ENCODE peak calls at places on chromosomes 13 and 19, in five cellular contexts. C, S, M, H and A are unnamed samples.

GRCh38 chr19:29526730-29527499 is 1.1 kb downstream of the VSTM2B start:
- DNase-seq in C (no peak), S (no peak), M (peak), H (no peak), A (no peak)

GRCh38 chr13:36193151-36193855 is 21.1 kb downstream of the SOHLH2 start:
- DNase-seq in C (no peak), S (no peak), M (no peak), H (no peak), A (no peak)

GRCh38 chr13:25149670-25150069 is 22.4 kb downstream of the AMER2 start:
- DNase-seq in C (no peak), S (no peak), M (no peak), H (no peak), A (no peak)

GRCh38 chr19:45175663-45176345 is 2.2 kb downstream of the TRAPPC6A start:
- DNase-seq in C (no peak), S (no peak), M (no peak), H (no peak), A (no peak)

GRCh38 chr13:21685485-21686064 is 14.7 kb downstream of the FGF9 start:
- DNase-seq in C (no peak), S (no peak), M (no peak), H (no peak), A (no peak)

GRCh38 chr13:40508112-40508511 is 158.3 kb downstream of the FOXO1 start:
- DNase-seq in C (no peak), S (no peak), M (peak), H (peak), A (no peak)

GRCh38 chr13:85508683-85509329 is 290.4 kb downstream of the SLITRK6 start:
- DNase-seq in C (no peak), S (no peak), M (peak), H (no peak), A (no peak)

GRCh38 chr13:111398715-111399299 is 78.4 kb downstream of the TEX29 start:
- DNase-seq in C (no peak), S (peak), M (no peak), H (no peak), A (no peak)

GRCh38 chr13:100532090-100532766 is 56.4 kb downstream of the GGACT start:
- DNase-seq in C (no peak), S (no peak), M (no peak), H (no peak), A (no peak)

GRCh38 chr19:52896431-52897148 is 845 bp downstream of the ZNF320 start:
- DNase-seq in C (peak), S (peak), M (no peak), H (no peak), A (peak)

GRCh38 chr19:722553-723101 is 13.9 kb downstream of the PALM start:
- DNase-seq in C (no peak), S (peak), M (no peak), H (no peak), A (no peak)

GRCh38 chr13:30766957-30767603 is 31.7 kb downstream of the ALOX5AP start:
- DNase-seq in C (peak), S (no peak), M (no peak), H (peak), A (no peak)

GRCh38 chr19:40247735-40248262 is 21.3 kb upstream of the CCNP start:
- DNase-seq in C (no peak), S (no peak), M (no peak), H (no peak), A (no peak)

GRCh38 chr13:37058801-37059135 is 720 bp downstream of the SUPT20H start:
- DNase-seq in C (peak), S (no peak), M (no peak), H (no peak), A (no peak)

GRCh38 chr19:46861691-46862503 is 1.1 kb downstream of the ARHGAP35 start:
- DNase-seq in C (peak), S (peak), M (no peak), H (peak), A (no peak)

DNA sequence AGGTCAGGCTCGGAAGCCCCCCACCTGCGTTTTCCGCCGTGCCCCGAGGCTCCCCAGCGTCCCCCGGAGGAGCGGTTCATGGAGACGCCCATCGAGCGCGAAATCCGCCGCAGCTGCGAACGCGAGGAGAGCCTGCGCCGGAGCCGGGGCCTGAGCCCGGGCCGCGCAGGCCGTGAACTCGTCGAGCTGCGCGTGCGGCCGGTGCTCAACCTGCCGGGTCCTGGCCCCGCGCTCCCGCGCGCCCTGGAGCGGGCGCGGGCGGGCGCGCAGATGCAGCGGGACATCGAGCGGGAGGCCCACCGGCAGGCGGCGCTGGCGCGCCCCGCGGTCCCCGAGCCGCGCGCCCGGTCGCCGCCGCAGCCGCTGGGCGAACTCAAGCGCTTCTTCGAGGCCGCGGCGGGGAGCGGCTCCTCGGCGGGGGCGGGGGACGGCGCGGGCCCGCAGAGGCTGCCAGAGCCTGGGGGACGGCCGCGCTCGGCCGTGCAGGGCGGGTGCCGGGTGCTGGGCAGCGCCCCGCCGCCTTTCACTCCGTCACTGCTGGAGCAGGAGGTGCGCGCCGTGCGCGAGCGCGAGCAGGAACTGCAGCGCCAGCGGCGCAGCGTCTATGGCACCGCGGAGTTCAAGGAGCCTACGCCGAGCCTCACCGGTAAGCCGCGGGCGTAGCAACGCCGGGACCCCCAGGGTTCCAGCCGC is 792 bp downstream of the MISP3 start:
- DNase-seq in C (peak), S (peak), M (peak), H (peak), A (peak)
- H3K27ac ChIP-seq in C (peak), S (peak), M (peak), H (peak), A (peak)

GRCh38 chr19:32037998-32038732 is 307.2 kb upstream of the ZNF507 start:
- DNase-seq in C (no peak), S (no peak), M (no peak), H (no peak), A (no peak)
- H3K4me3 ChIP-seq in C (no peak), S (no peak), M (no peak), H (no peak), A (no peak)

DNA sequence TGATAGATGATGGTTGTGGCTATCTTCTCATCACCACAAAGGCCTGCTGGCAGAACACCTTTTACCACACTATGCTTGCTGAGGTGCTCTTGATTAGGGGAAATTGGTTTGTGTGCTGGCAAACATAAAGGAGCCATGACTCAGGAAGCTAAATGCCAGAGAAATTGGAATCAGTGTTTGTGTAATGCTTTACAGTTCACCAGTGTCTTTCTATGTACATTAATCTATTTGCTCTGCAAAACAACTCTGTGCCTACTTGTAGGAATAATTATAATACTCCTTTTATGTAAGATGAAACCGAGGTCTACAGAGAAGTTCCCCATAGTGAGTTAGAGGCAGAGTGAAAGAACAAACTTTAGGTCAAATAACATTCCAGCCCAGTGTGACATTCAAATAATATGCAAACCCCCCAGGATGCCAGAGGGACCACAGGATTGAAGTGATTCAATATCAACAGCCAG is 390.5 kb upstream of the HTR2A start:
- DNase-seq in C (no peak), S (no peak), M (no peak), H (no peak), A (no peak)
- H3K27ac ChIP-seq in C (no peak), S (no peak), M (no peak), H (no peak), A (no peak)

GRCh38 chr19:2850256-2850925 is 9.1 kb downstream of the ZNF555 start:
- DNase-seq in C (no peak), S (no peak), M (no peak), H (no peak), A (no peak)
- H3K4me3 ChIP-seq in C (no peak), S (no peak), M (no peak), H (no peak), A (no peak)

DNA sequence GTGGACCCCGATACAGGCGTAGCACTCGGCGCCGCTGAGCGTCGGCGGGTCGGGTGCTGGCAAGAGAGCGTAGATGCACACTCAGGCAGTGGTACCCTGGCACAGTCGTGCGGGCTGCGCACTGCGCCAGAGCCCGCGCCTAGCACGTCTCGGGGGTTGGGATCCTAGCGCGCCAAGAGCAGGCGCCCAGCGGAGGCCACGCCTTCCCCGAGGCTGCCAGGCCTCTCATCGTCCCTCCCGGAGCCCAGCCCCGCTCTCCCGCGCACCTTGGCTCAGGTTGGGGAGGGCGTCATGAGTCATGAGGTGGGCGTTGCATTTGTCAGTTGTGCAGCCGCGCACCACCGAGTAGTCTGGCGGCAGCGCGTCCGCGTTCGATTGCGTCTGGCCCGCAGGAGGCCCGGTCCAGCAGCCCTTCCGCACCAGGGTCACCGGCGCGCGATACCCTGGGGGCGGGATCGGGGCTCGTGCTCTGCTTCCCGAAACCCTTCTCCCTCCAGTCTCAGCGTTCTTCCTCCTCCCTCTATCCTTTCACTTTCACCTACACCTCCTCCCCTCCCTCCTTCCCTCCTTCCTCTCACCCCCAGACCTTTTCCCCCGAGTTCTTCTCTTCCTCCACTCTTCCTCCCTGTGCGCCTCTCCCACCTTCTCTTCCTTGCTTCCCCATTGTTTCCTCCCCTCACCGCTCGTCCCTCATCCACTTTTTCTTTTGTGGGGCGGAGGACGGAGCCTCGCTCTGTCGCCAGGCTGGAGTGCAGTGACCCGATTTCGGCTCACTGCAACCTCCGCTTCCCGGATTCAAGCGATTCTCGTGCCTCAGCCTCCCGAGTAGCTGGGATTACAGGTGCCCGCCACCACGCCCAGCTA is 3.5 kb downstream of the LYPD5 start:
- DNase-seq in C (no peak), S (no peak), M (peak), H (peak), A (peak)
- H3K27ac ChIP-seq in C (no peak), S (peak), M (no peak), H (peak), A (peak)

GRCh38 chr19:38563475-38563874 is 54.3 kb downstream of the MAP4K1 start:
- DNase-seq in C (no peak), S (no peak), M (no peak), H (no peak), A (peak)

GRCh38 chr19:38562096-38562495 is 55.7 kb downstream of the MAP4K1 start:
- DNase-seq in C (no peak), S (no peak), M (no peak), H (no peak), A (peak)

GRCh38 chr19:38564981-38565685 is 52.6 kb downstream of the MAP4K1 start:
- DNase-seq in C (no peak), S (no peak), M (peak), H (peak), A (no peak)

GRCh38 chr19:38569368-38569983 is 48.3 kb downstream of the MAP4K1 start:
- DNase-seq in C (no peak), S (no peak), M (peak), H (no peak), A (no peak)

GRCh38 chr19:38565686-38566105 is 52.1 kb downstream of the MAP4K1 start:
- DNase-seq in C (no peak), S (no peak), M (no peak), H (no peak), A (peak)
- H3K4me3 ChIP-seq in C (no peak), S (peak), M (peak), H (no peak), A (peak)